ENCODE peak calls at places on chromosomes 12 and 14, in five cellular contexts. One of them, this sample, is unnamed.

GRCh38 chr12:45192041-45192695 is 23.7 kb upstream of the ANO6 start:
- DNase-seq in astrocyte of the spinal cord: peak; percentile 66
- DNase-seq in nephron progenitor cell: no peak
- DNase-seq in K562: peak; percentile 55
- DNase-seq in AG10803: peak; percentile 36
- DNase-seq in this sample: no peak

GRCh38 chr14:54349713-54350112 is 47.1 kb upstream of the CDKN3 start:
- DNase-seq in astrocyte of the spinal cord: no peak
- DNase-seq in nephron progenitor cell: no peak
- DNase-seq in K562: no peak
- DNase-seq in AG10803: no peak
- DNase-seq in this sample: no peak

GRCh38 chr12:49933793-49934192 is 16.7 kb upstream of the AQP2 start:
- DNase-seq in astrocyte of the spinal cord: peak; percentile 59
- DNase-seq in nephron progenitor cell: no peak
- DNase-seq in K562: no peak
- DNase-seq in AG10803: peak; percentile 4
- DNase-seq in this sample: no peak

GRCh38 chr12:57868211-57868610 is 21.7 kb upstream of the CTDSP2 start:
- DNase-seq in astrocyte of the spinal cord: no peak
- DNase-seq in nephron progenitor cell: no peak
- DNase-seq in K562: no peak
- DNase-seq in AG10803: peak; percentile 60
- DNase-seq in this sample: no peak

GRCh38 chr14:78162202-78162601 is 8.0 kb upstream of the NRXN3 start:
- DNase-seq in astrocyte of the spinal cord: peak; percentile 5
- DNase-seq in nephron progenitor cell: no peak
- DNase-seq in K562: no peak
- DNase-seq in AG10803: no peak
- DNase-seq in this sample: no peak

GRCh38 chr14:61147898-61148549 is 133.1 kb downstream of the TMEM30B start:
- DNase-seq in astrocyte of the spinal cord: peak; percentile 100
- DNase-seq in nephron progenitor cell: no peak
- DNase-seq in K562: no peak
- DNase-seq in AG10803: peak; percentile 49
- DNase-seq in this sample: no peak

GRCh38 chr12:119528241-119528640 is 65.3 kb upstream of the TMEM233 start:
- DNase-seq in astrocyte of the spinal cord: peak; percentile 3
- DNase-seq in nephron progenitor cell: peak; percentile 15
- DNase-seq in K562: no peak
- DNase-seq in AG10803: no peak
- DNase-seq in this sample: no peak

GRCh38 chr12:13208533-13209278 is 12.2 kb downstream of the EMP1 start:
- DNase-seq in astrocyte of the spinal cord: no peak
- DNase-seq in nephron progenitor cell: no peak
- DNase-seq in K562: no peak
- DNase-seq in AG10803: no peak
- DNase-seq in this sample: no peak

GRCh38 chr12:42617622-42618021 is 28.1 kb upstream of the PRICKLE1 start:
- DNase-seq in astrocyte of the spinal cord: peak; percentile 54
- DNase-seq in nephron progenitor cell: no peak
- DNase-seq in K562: no peak
- DNase-seq in AG10803: no peak
- DNase-seq in this sample: no peak

GRCh38 chr14:54490448-54490805 is 1.6 kb upstream of the GMFB start:
- DNase-seq in astrocyte of the spinal cord: no peak
- DNase-seq in nephron progenitor cell: no peak
- DNase-seq in K562: no peak
- DNase-seq in AG10803: no peak
- DNase-seq in this sample: no peak

GRCh38 chr12:105214670-105215375 is 21.2 kb downstream of the APPL2 start:
- DNase-seq in astrocyte of the spinal cord: no peak
- DNase-seq in nephron progenitor cell: no peak
- DNase-seq in K562: no peak
- DNase-seq in AG10803: peak; percentile 51
- DNase-seq in this sample: no peak

GRCh38 chr12:103632554-103633216 is 45.6 kb downstream of the STAB2 start:
- DNase-seq in astrocyte of the spinal cord: peak; percentile 16
- DNase-seq in nephron progenitor cell: peak; percentile 80
- DNase-seq in K562: peak; percentile 88
- DNase-seq in AG10803: peak; percentile 46
- DNase-seq in this sample: peak; percentile 55

GRCh38 chr14:100372357-100373048 is 49.4 kb downstream of the SLC25A47 start:
- DNase-seq in astrocyte of the spinal cord: no peak
- DNase-seq in nephron progenitor cell: no peak
- DNase-seq in K562: no peak
- DNase-seq in AG10803: no peak
- DNase-seq in this sample: no peak

GRCh38 chr14:52313493-52313881 is 625 bp upstream of the PTGER2 start:
- DNase-seq in astrocyte of the spinal cord: no peak
- DNase-seq in nephron progenitor cell: no peak
- DNase-seq in K562: no peak
- DNase-seq in AG10803: peak; percentile 25
- DNase-seq in this sample: no peak

GRCh38 chr14:31745741-31746140 is 184.5 kb downstream of the NUBPL start:
- DNase-seq in astrocyte of the spinal cord: no peak
- DNase-seq in nephron progenitor cell: no peak
- DNase-seq in K562: peak; percentile 5
- DNase-seq in AG10803: no peak
- DNase-seq in this sample: no peak
- TF ChIP-seq CTCF in astrocyte of the spinal cord: no peak
- TF ChIP-seq CTCF in nephron progenitor cell: no peak
- TF ChIP-seq CTCF in K562: no peak
- TF ChIP-seq CTCF in AG10803: no peak
- TF ChIP-seq CTCF in this sample: no peak

DNA sequence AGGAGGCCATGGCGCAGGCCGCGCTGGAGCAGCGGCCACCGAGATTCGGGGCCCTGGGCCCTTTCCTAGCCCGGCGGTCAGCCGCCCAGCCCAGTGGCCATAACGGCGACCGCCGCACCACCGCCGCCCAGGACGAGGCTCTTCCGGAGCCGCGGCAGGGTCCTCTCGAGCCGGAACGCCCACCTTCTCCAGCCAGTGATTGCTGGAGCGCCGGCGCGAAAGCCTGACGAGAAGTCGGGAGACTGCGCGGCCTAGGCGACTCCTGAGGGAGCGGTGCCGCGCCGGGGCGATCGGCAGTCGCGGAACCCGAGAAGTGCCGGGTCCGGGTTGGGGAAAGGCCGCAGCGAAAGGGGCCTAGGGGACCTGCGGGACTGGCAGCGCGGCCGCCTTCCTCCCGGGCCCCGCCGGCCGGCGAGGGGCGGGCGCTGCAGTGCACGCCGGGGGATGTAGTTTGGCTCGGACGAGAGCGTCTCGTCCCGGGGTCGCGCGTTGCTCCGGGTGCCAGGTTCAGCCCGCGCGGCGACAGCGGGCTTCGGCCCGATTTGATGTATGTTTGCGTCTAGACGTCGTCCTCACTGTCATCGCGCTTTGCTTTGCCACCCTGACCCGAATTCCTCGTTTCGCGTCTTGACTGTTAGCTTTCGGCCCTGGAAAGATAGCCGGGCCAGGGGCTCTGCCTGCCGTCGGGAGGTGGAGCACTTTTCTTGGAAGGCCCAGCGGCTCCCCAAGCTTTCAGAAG is at the start of gene VTI1B:
- DNase-seq in astrocyte of the spinal cord: peak; percentile 80
- DNase-seq in nephron progenitor cell: peak; percentile 82
- DNase-seq in K562: peak; percentile 73
- DNase-seq in AG10803: peak; percentile 72
- DNase-seq in this sample: peak; percentile 62
- TF ChIP-seq CTCF in astrocyte of the spinal cord: peak; percentile 37
- TF ChIP-seq CTCF in nephron progenitor cell: no peak
- TF ChIP-seq CTCF in K562: peak; percentile 33
- TF ChIP-seq CTCF in AG10803: peak; percentile 34
- TF ChIP-seq CTCF in this sample: no peak

GRCh38 chr14:103905861-103906456 is 22.3 kb upstream of the TDRD9 start:
- DNase-seq in astrocyte of the spinal cord: no peak
- DNase-seq in nephron progenitor cell: peak; percentile 43
- DNase-seq in K562: no peak
- DNase-seq in AG10803: no peak
- DNase-seq in this sample: no peak
- TF ChIP-seq CTCF in astrocyte of the spinal cord: peak; percentile 37
- TF ChIP-seq CTCF in nephron progenitor cell: no peak
- TF ChIP-seq CTCF in K562: peak; percentile 54
- TF ChIP-seq CTCF in AG10803: no peak
- TF ChIP-seq CTCF in this sample: peak; percentile 18

DNA sequence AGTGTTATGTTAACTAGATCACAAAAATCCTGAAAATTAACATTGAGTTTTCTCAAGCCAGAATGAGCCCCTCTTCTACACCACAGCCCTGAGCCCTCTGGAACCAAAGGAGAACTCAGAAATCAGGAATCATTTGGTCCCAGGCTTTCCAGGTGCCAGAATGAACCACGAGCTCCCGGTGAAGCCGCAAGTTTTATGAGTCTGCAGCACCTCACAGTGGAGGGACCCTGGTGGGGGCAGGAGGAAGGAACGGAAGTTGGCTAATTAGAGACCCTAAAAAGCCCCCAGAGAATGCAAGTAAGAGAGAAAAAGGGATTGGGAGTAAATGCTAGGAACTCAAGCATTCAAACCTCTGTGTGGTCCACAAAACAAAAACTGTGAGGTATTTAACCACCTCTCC is 52.9 kb upstream of the BCL2L14 start:
- DNase-seq in astrocyte of the spinal cord: no peak
- DNase-seq in nephron progenitor cell: no peak
- DNase-seq in K562: no peak
- DNase-seq in AG10803: no peak
- DNase-seq in this sample: no peak
- TF ChIP-seq CTCF in astrocyte of the spinal cord: peak; percentile 41
- TF ChIP-seq CTCF in nephron progenitor cell: no peak
- TF ChIP-seq CTCF in K562: no peak
- TF ChIP-seq CTCF in AG10803: peak; percentile 30
- TF ChIP-seq CTCF in this sample: peak; percentile 62

DNA sequence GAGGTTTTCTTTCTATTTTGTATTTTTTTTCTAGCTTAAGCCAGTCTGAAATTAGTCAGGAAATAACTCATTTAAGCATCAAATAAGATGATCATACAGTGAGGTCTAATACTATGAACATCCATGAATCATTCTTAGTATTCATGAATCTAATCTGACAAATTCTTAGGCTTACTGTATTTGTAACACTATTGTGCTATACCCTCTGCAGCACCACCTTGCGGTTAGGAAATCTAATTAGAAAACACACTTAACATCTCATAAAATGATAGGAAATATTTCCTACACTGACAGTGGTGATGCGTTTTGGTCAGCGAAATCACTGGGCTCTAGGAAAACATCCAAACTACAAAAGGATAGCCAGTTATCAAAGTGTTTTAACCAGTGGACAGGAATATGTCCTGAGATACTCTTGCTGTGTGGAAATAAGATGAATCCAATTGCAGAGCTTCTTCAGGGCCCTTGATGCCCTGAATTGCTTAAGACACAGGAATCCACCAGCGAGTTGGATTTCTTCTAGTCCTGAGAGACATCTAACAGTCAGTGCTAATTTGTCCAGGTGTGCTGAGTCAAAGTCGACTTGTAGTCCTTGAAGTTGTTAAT is 109.3 kb upstream of the MYF6 start:
- DNase-seq in astrocyte of the spinal cord: peak; percentile 75
- DNase-seq in nephron progenitor cell: peak; percentile 6
- DNase-seq in K562: no peak
- DNase-seq in AG10803: peak; percentile 62
- DNase-seq in this sample: no peak
- TF ChIP-seq CTCF in astrocyte of the spinal cord: peak; percentile 47
- TF ChIP-seq CTCF in nephron progenitor cell: peak; percentile 8
- TF ChIP-seq CTCF in K562: no peak
- TF ChIP-seq CTCF in AG10803: peak; percentile 56
- TF ChIP-seq CTCF in this sample: peak; percentile 52

DNA sequence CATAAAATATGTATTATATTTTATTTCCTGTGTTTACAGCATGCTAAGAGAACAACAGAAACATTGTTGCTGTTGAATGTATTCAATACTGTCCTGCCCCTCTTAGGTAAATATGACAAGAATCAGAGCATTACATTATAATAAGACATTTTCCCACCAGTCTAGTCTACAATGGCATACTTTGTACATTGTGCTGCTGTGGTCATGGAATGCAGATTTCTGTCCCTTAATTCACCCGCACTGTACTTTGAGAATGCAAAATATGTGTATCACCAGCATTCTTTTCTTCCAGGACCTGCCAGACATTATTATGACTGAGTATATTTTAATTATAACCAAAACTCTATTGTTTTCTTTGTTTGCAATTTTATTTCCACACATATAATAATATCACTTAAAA is 16.5 kb upstream of the OR10AD1 start:
- DNase-seq in astrocyte of the spinal cord: no peak
- DNase-seq in nephron progenitor cell: no peak
- DNase-seq in K562: no peak
- DNase-seq in AG10803: peak; percentile 7
- DNase-seq in this sample: no peak
- TF ChIP-seq CTCF in astrocyte of the spinal cord: no peak
- TF ChIP-seq CTCF in nephron progenitor cell: no peak
- TF ChIP-seq CTCF in K562: no peak
- TF ChIP-seq CTCF in AG10803: no peak
- TF ChIP-seq CTCF in this sample: no peak